ENCODE peak calls at places on chromosome 6, in nine cellular contexts. One of them, this sample, is unnamed.
A peak's percentile ranks its signal among the peaks of the same experiment; 100 is the strongest.

GRCh38 chr6:170174124-170174770 is 116.6 kb downstream of the DLL1 start:
- DNase-seq in B cell: no peak
- DNase-seq in A549: no peak
- DNase-seq in uterus: peak; percentile 14
- DNase-seq in body of pancreas: no peak
- DNase-seq in brain microvascular endothelial cell: no peak
- DNase-seq in nephron progenitor cell: no peak
- DNase-seq in WTC11: no peak
- DNase-seq in cardiac muscle cell: no peak
- DNase-seq in this sample: no peak

GRCh38 chr6:37209461-37210205 is 39.7 kb downstream of the PIM1 start:
- DNase-seq in B cell: no peak
- DNase-seq in A549: no peak
- DNase-seq in uterus: no peak
- DNase-seq in body of pancreas: no peak
- DNase-seq in brain microvascular endothelial cell: no peak
- DNase-seq in nephron progenitor cell: no peak
- DNase-seq in WTC11: no peak
- DNase-seq in cardiac muscle cell: no peak
- DNase-seq in this sample: no peak

GRCh38 chr6:97674802-97675201 is 391.8 kb upstream of the MMS22L start:
- DNase-seq in B cell: no peak
- DNase-seq in A549: no peak
- DNase-seq in uterus: no peak
- DNase-seq in body of pancreas: no peak
- DNase-seq in brain microvascular endothelial cell: peak; percentile 87
- DNase-seq in nephron progenitor cell: no peak
- DNase-seq in WTC11: no peak
- DNase-seq in cardiac muscle cell: no peak
- DNase-seq in this sample: no peak

GRCh38 chr6:166559211-166559610 is 27.3 kb downstream of the RAMACL start:
- DNase-seq in B cell: no peak
- DNase-seq in A549: no peak
- DNase-seq in uterus: no peak
- DNase-seq in body of pancreas: no peak
- DNase-seq in brain microvascular endothelial cell: no peak
- DNase-seq in nephron progenitor cell: no peak
- DNase-seq in WTC11: no peak
- DNase-seq in cardiac muscle cell: peak; percentile 77
- DNase-seq in this sample: no peak

GRCh38 chr6:162195441-162195840 is 532.1 kb downstream of the PRKN start:
- DNase-seq in B cell: no peak
- DNase-seq in A549: no peak
- DNase-seq in uterus: no peak
- DNase-seq in body of pancreas: no peak
- DNase-seq in brain microvascular endothelial cell: no peak
- DNase-seq in nephron progenitor cell: no peak
- DNase-seq in WTC11: no peak
- DNase-seq in cardiac muscle cell: no peak
- DNase-seq in this sample: no peak

GRCh38 chr6:137415127-137415833 is 78.9 kb downstream of the OLIG3 start:
- DNase-seq in B cell: peak; percentile 75
- DNase-seq in A549: no peak
- DNase-seq in uterus: peak; percentile 28
- DNase-seq in body of pancreas: peak; percentile 59
- DNase-seq in brain microvascular endothelial cell: peak; percentile 76
- DNase-seq in nephron progenitor cell: peak; percentile 58
- DNase-seq in WTC11: peak; percentile 60
- DNase-seq in cardiac muscle cell: peak; percentile 80
- DNase-seq in this sample: peak; percentile 58

GRCh38 chr6:79463721-79464120 is 73.5 kb downstream of the LCA5 start:
- DNase-seq in B cell: no peak
- DNase-seq in A549: no peak
- DNase-seq in uterus: no peak
- DNase-seq in body of pancreas: no peak
- DNase-seq in brain microvascular endothelial cell: no peak
- DNase-seq in nephron progenitor cell: no peak
- DNase-seq in WTC11: no peak
- DNase-seq in cardiac muscle cell: no peak
- DNase-seq in this sample: no peak

GRCh38 chr6:34593741-34594140 is 37.6 kb upstream of the SPDEF start:
- DNase-seq in B cell: no peak
- DNase-seq in A549: no peak
- DNase-seq in uterus: peak; percentile 16
- DNase-seq in body of pancreas: no peak
- DNase-seq in brain microvascular endothelial cell: no peak
- DNase-seq in nephron progenitor cell: no peak
- DNase-seq in WTC11: no peak
- DNase-seq in cardiac muscle cell: no peak
- DNase-seq in this sample: no peak

GRCh38 chr6:148852688-148853087 is 105.9 kb downstream of the UST start:
- DNase-seq in B cell: no peak
- DNase-seq in A549: no peak
- DNase-seq in uterus: no peak
- DNase-seq in body of pancreas: no peak
- DNase-seq in brain microvascular endothelial cell: no peak
- DNase-seq in nephron progenitor cell: no peak
- DNase-seq in WTC11: no peak
- DNase-seq in cardiac muscle cell: no peak
- DNase-seq in this sample: no peak

GRCh38 chr6:8707956-8708772 is 272.8 kb upstream of the SLC35B3 start:
- DNase-seq in B cell: no peak
- DNase-seq in A549: peak; percentile 6
- DNase-seq in uterus: no peak
- DNase-seq in body of pancreas: peak; percentile 55
- DNase-seq in brain microvascular endothelial cell: no peak
- DNase-seq in nephron progenitor cell: no peak
- DNase-seq in WTC11: no peak
- DNase-seq in cardiac muscle cell: no peak
- DNase-seq in this sample: no peak
- TF ChIP-seq CTCF in B cell: no peak
- TF ChIP-seq CTCF in A549: peak; percentile 49
- TF ChIP-seq CTCF in uterus: peak; percentile 23
- TF ChIP-seq CTCF in body of pancreas: peak; percentile 23
- TF ChIP-seq CTCF in brain microvascular endothelial cell: peak; percentile 35
- TF ChIP-seq CTCF in nephron progenitor cell: peak; percentile 31
- TF ChIP-seq CTCF in WTC11: no peak
- TF ChIP-seq CTCF in cardiac muscle cell: no peak
- TF ChIP-seq CTCF in this sample: no peak

GRCh38 chr6:150203871-150204545 is 61.2 kb downstream of the PPP1R14C start:
- DNase-seq in B cell: no peak
- DNase-seq in A549: no peak
- DNase-seq in uterus: no peak
- DNase-seq in body of pancreas: no peak
- DNase-seq in brain microvascular endothelial cell: no peak
- DNase-seq in nephron progenitor cell: no peak
- DNase-seq in WTC11: no peak
- DNase-seq in cardiac muscle cell: no peak
- DNase-seq in this sample: no peak
- TF ChIP-seq CTCF in B cell: no peak
- TF ChIP-seq CTCF in A549: no peak
- TF ChIP-seq CTCF in uterus: no peak
- TF ChIP-seq CTCF in body of pancreas: no peak
- TF ChIP-seq CTCF in brain microvascular endothelial cell: no peak
- TF ChIP-seq CTCF in nephron progenitor cell: no peak
- TF ChIP-seq CTCF in WTC11: no peak
- TF ChIP-seq CTCF in cardiac muscle cell: no peak
- TF ChIP-seq CTCF in this sample: no peak

GRCh38 chr6:12582421-12583110 is 134.0 kb upstream of the PHACTR1 start:
- DNase-seq in B cell: no peak
- DNase-seq in A549: no peak
- DNase-seq in uterus: no peak
- DNase-seq in body of pancreas: no peak
- DNase-seq in brain microvascular endothelial cell: no peak
- DNase-seq in nephron progenitor cell: no peak
- DNase-seq in WTC11: no peak
- DNase-seq in cardiac muscle cell: no peak
- DNase-seq in this sample: no peak
- TF ChIP-seq CTCF in B cell: no peak
- TF ChIP-seq CTCF in A549: no peak
- TF ChIP-seq CTCF in uterus: no peak
- TF ChIP-seq CTCF in body of pancreas: no peak
- TF ChIP-seq CTCF in brain microvascular endothelial cell: no peak
- TF ChIP-seq CTCF in nephron progenitor cell: no peak
- TF ChIP-seq CTCF in WTC11: no peak
- TF ChIP-seq CTCF in cardiac muscle cell: no peak
- TF ChIP-seq CTCF in this sample: no peak

GRCh38 chr6:22956029-22956715 is 386.8 kb downstream of the HDGFL1 start:
- DNase-seq in B cell: no peak
- DNase-seq in A549: no peak
- DNase-seq in uterus: no peak
- DNase-seq in body of pancreas: no peak
- DNase-seq in brain microvascular endothelial cell: no peak
- DNase-seq in nephron progenitor cell: no peak
- DNase-seq in WTC11: no peak
- DNase-seq in cardiac muscle cell: no peak
- DNase-seq in this sample: no peak
- TF ChIP-seq CTCF in B cell: no peak
- TF ChIP-seq CTCF in A549: no peak
- TF ChIP-seq CTCF in uterus: no peak
- TF ChIP-seq CTCF in body of pancreas: no peak
- TF ChIP-seq CTCF in brain microvascular endothelial cell: no peak
- TF ChIP-seq CTCF in nephron progenitor cell: no peak
- TF ChIP-seq CTCF in WTC11: no peak
- TF ChIP-seq CTCF in cardiac muscle cell: no peak
- TF ChIP-seq CTCF in this sample: no peak